ENCODE peak calls at places on chromosome 20, in five cellular contexts. C is IMR-90, A is right cardiac atrium, W is sigmoid colon, Z is WERI-Rb-1. O is an unnamed sample.

GRCh38 chr20:62183426-62184142 is 756 bp downstream of the MTG2 start:
- DNase-seq in C (no peak), A (no peak), W (no peak), Z (no peak), O (no peak)

GRCh38 chr20:19335341-19335740 is 122.9 kb downstream of the SLC24A3 start:
- DNase-seq in C (no peak), A (no peak), W (no peak), Z (no peak), O (no peak)

GRCh38 chr20:24934101-24934661 is 14.9 kb upstream of the CST7 start:
- DNase-seq in C (no peak), A (no peak), W (peak; percentile 55), Z (no peak), O (peak; percentile 77)

GRCh38 chr20:2773812-2774211 is 26.6 kb downstream of the CPXM1 start:
- DNase-seq in C (no peak), A (no peak), W (no peak), Z (no peak), O (no peak)

GRCh38 chr20:49344140-49344539 is 66.3 kb upstream of the ZNFX1 start:
- DNase-seq in C (no peak), A (no peak), W (no peak), Z (no peak), O (no peak)

GRCh38 chr20:25253606-25254275 is 5.9 kb downstream of the PYGB start:
- DNase-seq in C (no peak), A (no peak), W (no peak), Z (peak; percentile 2), O (no peak)

GRCh38 chr20:54122189-54122588 is 51.6 kb downstream of the CYP24A1 start:
- DNase-seq in C (peak; percentile 68), A (no peak), W (no peak), Z (no peak), O (no peak)

GRCh38 chr20:52923123-52923543 is 49.0 kb upstream of the TSHZ2 start:
- DNase-seq in C (peak; percentile 45), A (no peak), W (no peak), Z (no peak), O (no peak)

GRCh38 chr20:48463916-48464315 is 363.9 kb downstream of the PREX1 start:
- DNase-seq in C (peak; percentile 63), A (no peak), W (peak; percentile 33), Z (no peak), O (no peak)

GRCh38 chr20:24537210-24537609 is 67.8 kb downstream of the SYNDIG1 start:
- DNase-seq in C (no peak), A (no peak), W (no peak), Z (no peak), O (no peak)

GRCh38 chr20:34318609-34319443 is 15.7 kb upstream of the AHCY start:
- DNase-seq in C (no peak), A (no peak), W (no peak), Z (no peak), O (peak; percentile 43)

GRCh38 chr20:34320861-34321260 is 17.7 kb upstream of the AHCY start:
- DNase-seq in C (no peak), A (no peak), W (no peak), Z (no peak), O (no peak)

GRCh38 chr20:34324541-34324940 is 21.4 kb upstream of the AHCY start:
- DNase-seq in C (no peak), A (no peak), W (no peak), Z (no peak), O (no peak)

GRCh38 chr20:34322267-34323105 is 19.3 kb upstream of the AHCY start:
- DNase-seq in C (no peak), A (no peak), W (no peak), Z (no peak), O (no peak)
- H3K27ac ChIP-seq in C (no peak overlapping the region), A (no peak overlapping the region), W (no peak overlapping the region), Z (no peak overlapping the region), O (no peak overlapping the region)

GRCh38 chr20:50519036-50519780 is 9.0 kb downstream of the PTPN1 start:
- DNase-seq in C (no peak), A (no peak), W (no peak), Z (no peak), O (no peak)
- H3K9me3 ChIP-seq in C (no peaks in the 10 kb centered on the region), A (no peaks in the 10 kb centered on the region), W (no peaks in the 10 kb centered on the region), Z (no peaks in the 10 kb centered on the region), O (no peaks in the 10 kb centered on the region)

GRCh38 chr20:461254-462198 is 807 bp downstream of the TBC1D20 start:
- DNase-seq in C (peak; percentile 42), A (peak; percentile 85), W (peak; percentile 77), Z (peak; percentile 51), O (peak; percentile 45)

GRCh38 chr20:460707-461106 is 1.6 kb downstream of the TBC1D20 start:
- DNase-seq in C (no peak), A (no peak), W (no peak), Z (no peak), O (peak; percentile 9)

GRCh38 chr20:458766-459165 is 3.6 kb downstream of the TBC1D20 start:
- DNase-seq in C (no peak), A (no peak), W (no peak), Z (no peak), O (no peak)

GRCh38 chr20:462199-462991 is at the start of gene TBC1D20:
- DNase-seq in C (peak; percentile 84), A (peak; percentile 94), W (peak; percentile 92), Z (peak; percentile 83), O (peak; percentile 89)

GRCh38 chr20:460180-460579 is 2.2 kb downstream of the TBC1D20 start:
- DNase-seq in C (no peak), A (no peak), W (no peak), Z (no peak), O (no peak)
- H3K4me3 ChIP-seq in C (no peak overlapping the region), A (no peak overlapping the region), W (no peak overlapping the region), Z (no peak overlapping the region), O (no peak overlapping the region)

DNA sequence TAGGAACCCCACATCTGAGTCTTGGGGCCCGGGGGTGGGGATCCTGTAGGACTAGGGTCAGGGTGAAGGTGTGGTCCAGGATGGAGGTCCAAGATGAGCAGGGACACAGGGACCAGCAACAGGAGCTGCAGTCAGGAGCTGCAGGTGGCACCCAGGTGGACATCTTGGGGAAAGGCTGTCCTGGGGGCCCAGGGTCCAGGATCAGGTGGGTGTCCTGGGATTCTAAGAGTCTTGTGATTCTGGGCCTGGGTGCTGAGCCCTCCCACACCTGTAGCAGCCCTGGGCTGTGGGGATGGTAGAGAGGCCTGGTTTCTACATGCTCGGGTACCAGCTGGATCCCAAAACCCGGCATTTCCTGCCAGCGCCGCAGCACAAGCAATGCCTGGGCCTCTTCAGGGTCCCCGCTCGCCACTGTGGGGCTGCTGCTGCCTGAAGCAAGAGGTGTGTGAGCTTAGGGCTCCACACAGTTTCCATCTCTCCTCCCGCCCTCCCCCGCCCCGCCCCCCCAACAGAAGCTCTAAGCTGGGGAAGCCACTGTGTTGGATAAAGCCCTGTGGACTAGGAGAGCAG is 20.7 kb downstream of the ERGIC3 start:
- DNase-seq in C (no peak), A (no peak), W (no peak), Z (no peak), O (no peak)
- H3K27ac ChIP-seq in C (no peak overlapping the region), A (no peak overlapping the region), W (no peak overlapping the region), Z (no peak overlapping the region), O (no peak overlapping the region)

GRCh38 chr20:41601742-41602141 is 16.4 kb downstream of the CHD6 start:
- DNase-seq in C (no peak), A (no peak), W (no peak), Z (no peak), O (no peak)

GRCh38 chr20:41599699-41600104 is 18.5 kb downstream of the CHD6 start:
- DNase-seq in C (no peak), A (no peak), W (no peak), Z (no peak), O (no peak)

GRCh38 chr20:41604002-41604401 is 14.2 kb downstream of the CHD6 start:
- DNase-seq in C (no peak), A (no peak), W (no peak), Z (no peak), O (no peak)

GRCh38 chr20:41598719-41599118 is 19.5 kb downstream of the CHD6 start:
- DNase-seq in C (no peak), A (no peak), W (no peak), Z (no peak), O (no peak)

DNA sequence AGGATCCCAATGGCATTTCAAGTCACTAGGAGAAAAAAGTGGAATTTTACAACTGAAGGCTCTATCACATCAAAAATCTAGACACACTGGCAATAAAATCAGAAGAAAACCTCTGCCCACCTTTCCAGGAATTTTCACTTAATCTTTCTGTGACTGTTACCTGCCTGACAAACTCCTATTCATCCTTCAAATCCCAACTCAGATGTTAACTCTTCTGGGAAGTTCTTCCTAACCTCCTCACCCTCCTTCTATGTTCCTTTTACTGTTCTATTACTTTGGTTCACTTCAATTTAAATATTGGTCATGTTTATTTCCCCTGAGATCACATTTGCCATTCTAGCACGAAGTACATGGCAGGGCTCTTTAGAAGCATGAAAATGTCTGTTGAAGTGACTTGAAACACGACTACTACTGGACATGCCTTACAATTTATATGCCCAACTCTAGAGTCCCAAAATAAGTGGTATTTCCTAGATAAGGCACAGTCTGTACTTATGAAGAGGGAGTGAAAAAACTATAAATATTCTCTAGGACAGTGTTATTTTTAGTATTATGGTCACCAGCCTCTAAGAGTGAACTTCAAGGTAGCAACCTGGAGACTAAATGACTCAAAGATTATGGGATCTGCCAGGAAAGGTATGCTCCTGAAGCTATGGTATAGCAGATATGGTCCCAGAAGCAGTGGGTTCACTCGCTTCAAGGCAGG is 17.1 kb downstream of the CHD6 start:
- DNase-seq in C (no peak), A (no peak), W (no peak), Z (no peak), O (no peak)
- H3K9me3 ChIP-seq in C (peaks cover 27% of the 10 kb centered on the region), A (no peaks in the 10 kb centered on the region), W (no peaks in the 10 kb centered on the region), Z (peaks cover 15% of the 10 kb centered on the region), O (no peaks in the 10 kb centered on the region)

GRCh38 chr20:38724603-38725457 is 544 bp downstream of the SLC32A1 start:
- DNase-seq in C (no peak), A (no peak), W (no peak), Z (peak; percentile 28), O (no peak)

GRCh38 chr20:38722708-38723068 is 1.6 kb upstream of the SLC32A1 start:
- DNase-seq in C (no peak), A (no peak), W (no peak), Z (no peak), O (no peak)

GRCh38 chr20:38723069-38723981 is 961 bp upstream of the SLC32A1 start:
- DNase-seq in C (no peak), A (no peak), W (no peak), Z (no peak), O (no peak)

GRCh38 chr20:38725458-38725958 is 1.2 kb downstream of the SLC32A1 start:
- DNase-seq in C (no peak), A (no peak), W (no peak), Z (no peak), O (no peak)

GRCh38 chr20:38723982-38724602 is at the start of gene SLC32A1:
- DNase-seq in C (no peak), A (no peak), W (no peak), Z (peak; percentile 28), O (no peak)
- H3K4me3 ChIP-seq in C (no peak within 1 kb of the TSS), A (no peak within 1 kb of the TSS), W (no peak within 1 kb of the TSS), Z (peak within 1 kb of the TSS; percentile 27), O (no peak within 1 kb of the TSS)

O was measured in small intestine.